ENCODE peak calls at places on chromosomes 3 and 15, in eight cellular contexts. N is kidney glomerular epithelial cell, X is A549, Y is Panc1, C is M059J, E is GM23338, O is AG10803, U is glutamatergic neuron. T is an unnamed sample.

GRCh38 chr3:60316121-60316783 is 935.0 kb downstream of the FHIT start:
- DNase-seq in E (no peak), C (peak), X (no peak), O (peak), Y (no peak), N (no peak), U (no peak), T (no peak)

GRCh38 chr15:95839367-95839782 is 491.1 kb upstream of the NR2F2 start:
- DNase-seq in N (no peak), C (no peak), O (no peak), Y (no peak), X (no peak), E (no peak), U (no peak), T (no peak)

GRCh38 chr15:50232791-50233190 is 32.7 kb downstream of the HDC start:
- DNase-seq in C (no peak), U (no peak), Y (no peak), X (no peak), O (no peak), E (no peak), N (no peak), T (no peak)

GRCh38 chr15:25250011-25250596 is 188.7 kb downstream of the UBE3A start:
- DNase-seq in C (no peak), O (no peak), Y (no peak), E (no peak), N (no peak), X (no peak), U (no peak), T (no peak)

GRCh38 chr15:40190591-40190990 is 29.7 kb downstream of the BUB1B start:
- DNase-seq in X (peak), Y (peak), O (peak), C (peak), N (peak), U (no peak), E (no peak), T (no peak)

GRCh38 chr15:89051875-89052274 is 36.4 kb upstream of the ABHD2 start:
- DNase-seq in C (peak), X (no peak), N (peak), Y (no peak), O (peak), E (peak), U (no peak), T (no peak)

GRCh38 chr15:27249046-27249722 is 278.2 kb downstream of the GABRG3 start:
- DNase-seq in U (no peak), O (no peak), C (no peak), N (no peak), X (no peak), E (no peak), Y (no peak), T (no peak)

GRCh38 chr3:183650554-183650953 is 15.1 kb downstream of the KLHL24 start:
- DNase-seq in U (no peak), Y (no peak), C (no peak), O (no peak), E (no peak), X (no peak), N (no peak), T (no peak)

GRCh38 chr15:42508263-42508690 is 12.8 kb downstream of the SNAP23 start:
- DNase-seq in Y (no peak), O (no peak), N (no peak), E (peak), C (no peak), X (no peak), U (no peak), T (no peak)

GRCh38 chr3:168801792-168802191 is 706.1 kb upstream of the GOLIM4 start:
- DNase-seq in N (peak), O (peak), U (no peak), X (no peak), Y (no peak), C (peak), E (no peak), T (no peak)

GRCh38 chr3:132283440-132283839 is 33.8 kb upstream of the ACP3 start:
- DNase-seq in Y (no peak), N (no peak), O (peak), C (no peak), U (no peak), E (peak), X (no peak), T (no peak)

GRCh38 chr3:132549169-132549568 is 47.9 kb upstream of the ACKR4 start:
- DNase-seq in O (no peak), U (no peak), C (no peak), E (no peak), X (no peak), N (no peak), Y (no peak), T (no peak)

GRCh38 chr3:11995061-11995460 is 9.1 kb upstream of the SYN2 start:
- DNase-seq in E (peak), C (no peak), N (no peak), X (no peak), O (no peak), Y (no peak), U (peak), T (no peak)

GRCh38 chr3:151171145-151171544 is 31.9 kb downstream of the GPR171 start:
- DNase-seq in N (no peak), O (no peak), Y (no peak), U (no peak), X (no peak), C (peak), E (no peak), T (no peak)

GRCh38 chr3:61807865-61808276 is 246.5 kb downstream of the PTPRG start:
- DNase-seq in O (peak), X (no peak), N (no peak), C (no peak), E (no peak), Y (no peak), U (no peak), T (no peak)

GRCh38 chr15:66800584-66801235 is 98.7 kb downstream of the SMAD6 start:
- DNase-seq in O (peak), U (no peak), Y (no peak), C (peak), X (no peak), E (no peak), N (no peak), T (no peak)

GRCh38 chr15:78446551-78446950 is 8.5 kb downstream of the IREB2 start:
- DNase-seq in C (no peak), E (no peak), Y (no peak), U (no peak), O (no peak), N (no peak), X (no peak), T (no peak)